ENCODE peak calls at places on chromosomes 12 and 14, in eight cellular contexts. C is adrenal gland, D is A673, N is Karpas-422, K is A549, F is stomach, W is gastrocnemius medialis, Z is GM23338. B is an unnamed sample. For H3K4me1, the result is how much of the 10 kb centered on the place peaks cover.

GRCh38 chr14:105659935-105660527 is 133.6 kb downstream of the TMEM121 start:
- DNase-seq in C (no peak), D (no peak), N (no peak), K (no peak), F (no peak), W (no peak), Z (no peak), B (no peak)

GRCh38 chr14:104425171-104425681 is 154.3 kb upstream of the C14orf180 start:
- DNase-seq in C (no peak), D (no peak), N (no peak), K (no peak), F (no peak), W (no peak), Z (no peak), B (no peak)

GRCh38 chr12:21456291-21456780 is 18.9 kb downstream of the PYROXD1 start:
- DNase-seq in C (no peak), D (no peak), N (no peak), K (no peak), F (no peak), W (no peak), Z (no peak), B (peak)

GRCh38 chr14:29846339-29847129 is 81.1 kb downstream of the PRKD1 start:
- DNase-seq in C (no peak), D (no peak), N (no peak), K (no peak), F (no peak), W (no peak), Z (no peak), B (no peak)

GRCh38 chr12:50006266-50006665 is 19.0 kb downstream of the RACGAP1 start:
- DNase-seq in C (no peak), D (no peak), N (no peak), K (no peak), F (no peak), W (no peak), Z (no peak), B (no peak)

GRCh38 chr12:26282339-26282945 is 87.1 kb downstream of the SSPN start:
- DNase-seq in C (no peak), D (no peak), N (no peak), K (no peak), F (no peak), W (no peak), Z (no peak), B (no peak)

GRCh38 chr12:131829795-131830334 is 1.7 kb downstream of the MMP17 start:
- DNase-seq in C (no peak), D (peak), N (no peak), K (no peak), F (no peak), W (no peak), Z (no peak), B (no peak)

GRCh38 chr12:50326636-50327284 is 43.4 kb upstream of the LIMA1 start:
- DNase-seq in C (peak), D (peak), N (no peak), K (peak), F (peak), W (no peak), Z (no peak), B (no peak)

GRCh38 chr12:124620606-124621295 is 53.3 kb upstream of the NCOR2 start:
- DNase-seq in C (no peak), D (no peak), N (no peak), K (no peak), F (no peak), W (no peak), Z (no peak), B (no peak)

DNA sequence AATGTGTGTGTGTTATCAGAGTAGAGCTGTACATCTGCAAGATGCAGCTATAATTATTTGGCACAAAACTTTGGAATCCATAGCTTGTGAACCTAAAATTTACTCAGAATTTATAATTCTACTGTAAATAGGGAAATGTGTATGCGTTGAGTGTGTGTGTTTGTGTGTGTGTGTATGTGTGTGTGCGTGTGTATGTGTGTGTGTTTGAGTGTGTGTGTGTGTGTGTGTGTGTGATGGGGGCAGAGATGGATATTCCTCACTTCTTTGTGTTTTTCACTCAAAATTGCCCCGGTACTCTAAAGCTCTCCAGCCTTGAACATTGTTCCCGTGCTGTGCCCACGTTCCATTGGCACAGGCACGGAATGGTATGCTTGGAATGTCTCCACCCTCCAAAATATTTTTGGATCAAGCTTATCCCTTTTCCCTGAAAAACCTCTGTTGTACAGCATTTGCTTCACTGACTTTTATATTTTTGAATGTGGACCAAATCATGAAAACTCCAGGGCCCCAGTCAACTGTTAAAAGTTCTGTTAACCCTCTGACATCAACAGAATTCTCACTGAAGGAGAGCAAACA is 150.3 kb upstream of the BMP4 start:
- DNase-seq in C (peak), D (peak), N (no peak), K (no peak), F (no peak), W (no peak), Z (peak), B (no peak)
- H3K4me1 ChIP-seq in C (under half), D (under half), N (under half), K (under half), F (under half), W (under half), Z (under half), B (under half)

GRCh38 chr12:54549774-54550451 is 512 bp downstream of the PDE1B start:
- DNase-seq in C (no peak), D (peak), N (no peak), K (no peak), F (no peak), W (no peak), Z (peak), B (no peak)
- H3K4me3 ChIP-seq in C (no peak), D (peak), N (no peak), K (peak), F (peak), W (peak), Z (peak), B (no peak)

DNA sequence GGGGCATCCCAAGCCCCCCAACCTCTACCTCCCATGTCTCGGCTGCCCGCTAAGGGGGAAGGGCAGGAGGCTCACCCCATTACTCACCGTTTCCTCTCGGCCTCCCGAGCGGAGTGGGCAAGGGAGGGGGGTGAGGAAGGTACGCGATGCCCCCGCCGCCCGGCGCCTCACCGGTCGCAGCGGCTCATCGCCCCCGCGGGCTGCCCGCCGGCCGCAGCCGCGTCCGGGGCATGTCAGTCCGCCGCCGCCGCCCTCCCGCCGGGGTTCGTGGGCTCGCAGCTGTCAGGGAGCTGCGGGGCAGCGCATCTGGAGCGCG is 501 bp downstream of the SLC8A3 start:
- DNase-seq in C (no peak), D (no peak), N (no peak), K (no peak), F (no peak), W (no peak), Z (peak), B (no peak)
- H3K4me1 ChIP-seq in C (under half), D (under half), N (under half), K (under half), F (under half), W (under half), Z (under half), B (under half)

GRCh38 chr12:11732760-11733159 is 83.3 kb downstream of the ETV6 start:
- DNase-seq in C (no peak), D (no peak), N (no peak), K (no peak), F (no peak), W (no peak), Z (no peak), B (no peak)
- H3K4me3 ChIP-seq in C (no peak), D (no peak), N (no peak), K (no peak), F (no peak), W (no peak), Z (no peak), B (no peak)

GRCh38 chr14:74946659-74947281 is 8.6 kb downstream of the PGF start:
- DNase-seq in C (no peak), D (no peak), N (peak), K (peak), F (no peak), W (no peak), Z (no peak), B (no peak)
- H3K4me1 ChIP-seq in C (under half), D (under half), N (half or more), K (under half), F (under half), W (under half), Z (under half), B (under half)